ENCODE peak calls at places on chromosome 7, in eight cellular contexts. X, A, B, E, D, G, J and R are unnamed samples.

GRCh38 chr7:29606287-29606721 is 42.7 kb downstream of the PRR15 start:
- DNase-seq in X (no peak), A (no peak), B (peak; percentile 55), E (peak; percentile 50), D (no peak), G (no peak), J (no peak), R (peak; percentile 58)

GRCh38 chr7:148306759-148307158 is 283.8 kb upstream of the C7orf33 start:
- DNase-seq in X (no peak), A (no peak), B (no peak), E (no peak), D (no peak), G (no peak), J (no peak), R (no peak)

GRCh38 chr7:71976670-71977069 is 435.5 kb downstream of the CALN1 start:
- DNase-seq in X (no peak), A (no peak), B (no peak), E (no peak), D (peak; percentile 73), G (no peak), J (no peak), R (no peak)

GRCh38 chr7:23396222-23396621 is 74.1 kb downstream of the IGF2BP3 start:
- DNase-seq in X (no peak), A (peak; percentile 91), B (no peak), E (no peak), D (no peak), G (no peak), J (no peak), R (no peak)

GRCh38 chr7:47806701-47807103 is 141.6 kb downstream of the PKD1L1 start:
- DNase-seq in X (peak; percentile 29), A (no peak), B (no peak), E (no peak), D (peak; percentile 76), G (peak; percentile 75), J (peak; percentile 26), R (peak; percentile 65)

GRCh38 chr7:116177009-116177408 is 33.3 kb upstream of the TES start:
- DNase-seq in X (no peak), A (peak; percentile 90), B (no peak), E (no peak), D (no peak), G (no peak), J (no peak), R (no peak)

GRCh38 chr7:22333680-22334141 is 23.2 kb downstream of the RAPGEF5 start:
- DNase-seq in X (peak; percentile 61), A (no peak), B (peak; percentile 33), E (no peak), D (peak; percentile 30), G (no peak), J (no peak), R (no peak)

GRCh38 chr7:30858576-30858975 is 53.1 kb upstream of the AQP1 start:
- DNase-seq in X (no peak), A (no peak), B (no peak), E (no peak), D (no peak), G (no peak), J (no peak), R (no peak)

GRCh38 chr7:6180344-6180725 is 92.1 kb downstream of the CYTH3 start:
- DNase-seq in X (no peak), A (no peak), B (no peak), E (no peak), D (no peak), G (peak; percentile 45), J (no peak), R (no peak)

GRCh38 chr7:134701272-134701671 is 54.6 kb downstream of the BPGM start:
- DNase-seq in X (no peak), A (peak; percentile 42), B (no peak), E (peak; percentile 58), D (no peak), G (no peak), J (no peak), R (no peak)

GRCh38 chr7:152054377-152055230 is 29.1 kb downstream of the GALNT11 start:
- DNase-seq in X (no peak), A (peak; percentile 80), B (no peak), E (no peak), D (peak; percentile 70), G (no peak), J (no peak), R (peak; percentile 36)

GRCh38 chr7:28180031-28180363 is 598 bp downstream of the JAZF1 start:
- DNase-seq in X (no peak), A (no peak), B (no peak), E (no peak), D (no peak), G (no peak), J (no peak), R (no peak)

GRCh38 chr7:27173412-27174076 is 576 bp downstream of the HOXA10 start:
- DNase-seq in X (peak; percentile 39), A (no peak), B (peak; percentile 34), E (no peak), D (no peak), G (peak; percentile 89), J (peak; percentile 38), R (no peak)

GRCh38 chr7:25578991-25579687 is 350.9 kb upstream of the NPVF start:
- DNase-seq in X (no peak), A (no peak), B (no peak), E (no peak), D (peak; percentile 30), G (no peak), J (no peak), R (no peak)

GRCh38 chr7:47771301-47771989 is 176.8 kb downstream of the PKD1L1 start:
- DNase-seq in X (no peak), A (no peak), B (no peak), E (peak; percentile 46), D (no peak), G (peak; percentile 92), J (no peak), R (no peak)

GRCh38 chr7:136039577-136040345 is 62.6 kb upstream of the MTPN start:
- DNase-seq in X (no peak), A (no peak), B (no peak), E (no peak), D (no peak), G (no peak), J (no peak), R (no peak)

GRCh38 chr7:74197449-74198108 is 12.2 kb upstream of the LAT2 start:
- DNase-seq in X (no peak), A (no peak), B (no peak), E (no peak), D (no peak), G (peak; percentile 75), J (no peak), R (no peak)

GRCh38 chr7:131786204-131786603 is 229.8 kb upstream of the PODXL start:
- DNase-seq in X (no peak), A (no peak), B (no peak), E (no peak), D (no peak), G (no peak), J (no peak), R (no peak)

GRCh38 chr7:2997014-2997413 is 46.7 kb downstream of the CARD11 start:
- DNase-seq in X (no peak), A (no peak), B (no peak), E (no peak), D (no peak), G (no peak), J (no peak), R (no peak)

GRCh38 chr7:82288769-82289535 is 154.6 kb downstream of the CACNA2D1 start:
- DNase-seq in X (no peak), A (no peak), B (no peak), E (no peak), D (no peak), G (no peak), J (no peak), R (no peak)

GRCh38 chr7:101862280-101863220 is 45.1 kb downstream of the CUX1 start:
- DNase-seq in X (no peak), A (peak; percentile 27), B (no peak), E (no peak), D (no peak), G (no peak), J (no peak), R (no peak)

GRCh38 chr7:107526672-107527071 is 37.0 kb downstream of the COG5 start:
- DNase-seq in X (no peak), A (no peak), B (no peak), E (no peak), D (no peak), G (no peak), J (no peak), R (no peak)
- TF ChIP-seq POLR2A in X (no peak), A (no peak), B (no peak), E (no peak), D (no peak), G (no peak), J (no peak), R (no peak)

GRCh38 chr7:146054909-146055308 is 61.7 kb upstream of the CNTNAP2 start:
- DNase-seq in X (no peak), A (no peak), B (no peak), E (no peak), D (no peak), G (no peak), J (no peak), R (no peak)
- TF ChIP-seq POLR2A in X (no peak), A (no peak), B (no peak), E (no peak), D (no peak), G (no peak), J (no peak), R (no peak)

GRCh38 chr7:94888542-94888941 is 18.9 kb upstream of the PPP1R9A start:
- DNase-seq in X (peak; percentile 70), A (no peak), B (peak; percentile 19), E (peak; percentile 21), D (peak; percentile 55), G (no peak), J (peak; percentile 25), R (no peak)

GRCh38 chr7:94883676-94884075 is 23.7 kb upstream of the PPP1R9A start:
- DNase-seq in X (no peak), A (no peak), B (no peak), E (no peak), D (no peak), G (no peak), J (no peak), R (no peak)

GRCh38 chr7:94893661-94894060 is 13.7 kb upstream of the PPP1R9A start:
- DNase-seq in X (no peak), A (no peak), B (no peak), E (no peak), D (no peak), G (no peak), J (no peak), R (no peak)

DNA sequence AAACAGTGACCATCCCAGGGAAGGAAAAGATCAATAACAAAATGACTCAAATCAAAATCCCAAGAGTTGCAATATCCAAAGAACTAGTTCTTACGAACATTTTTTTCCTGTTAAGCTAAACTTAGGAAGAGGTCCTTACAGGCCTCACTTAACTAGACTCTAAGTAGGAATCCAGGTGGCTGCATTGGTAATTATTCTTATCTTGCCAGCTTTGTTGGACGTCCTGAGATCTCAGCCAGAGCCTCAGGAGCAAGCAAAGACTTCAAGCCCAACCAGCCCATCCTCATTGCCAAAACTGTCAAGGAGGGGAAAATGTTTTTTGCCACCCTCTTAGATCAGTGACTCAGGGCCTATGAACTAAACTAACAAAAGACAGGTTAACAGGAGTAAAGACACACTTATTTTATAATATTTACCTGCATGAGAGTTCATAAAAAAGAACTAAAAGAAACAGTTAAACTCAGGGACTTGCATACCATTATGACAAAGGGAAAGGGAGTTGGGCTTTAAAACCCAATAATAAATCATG is 18.3 kb upstream of the PPP1R9A start:
- DNase-seq in X (no peak), A (no peak), B (no peak), E (no peak), D (no peak), G (no peak), J (no peak), R (no peak)
- TF ChIP-seq POLR2A in X (no peak), A (no peak), B (no peak), E (no peak), D (no peak), G (no peak), J (no peak), R (no peak)

GRCh38 chr7:79453558-79454324 is at the start of gene MAGI2:
- DNase-seq in X (peak; percentile 69), A (peak; percentile 84), B (peak; percentile 63), E (no peak), D (peak; percentile 86), G (peak; percentile 96), J (peak; percentile 92), R (peak; percentile 94)
- TF ChIP-seq POLR2A in X (peak; percentile 43), A (peak; percentile 17), B (peak; percentile 63), E (peak; percentile 11), D (peak; percentile 10), G (no peak), J (peak; percentile 86), R (peak; percentile 82)